ENCODE peak calls at places on chromosomes 11 and 22, in six cellular contexts. Z is WTC11, O is A549, B is K562, G is H1, X is HepG2. S is an unnamed sample.

GRCh38 chr11:45290586-45290985 is 4.4 kb upstream of the SYT13 start:
- DNase-seq in Z (no peak), O (no peak), B (no peak), G (no peak), X (no peak), S (no peak)

GRCh38 chr11:72607101-72607468 is 67.1 kb downstream of the PDE2A start:
- DNase-seq in Z (no peak), O (no peak), B (no peak), G (no peak), X (no peak), S (no peak)

GRCh38 chr11:115368616-115369015 is 135.6 kb downstream of the CADM1 start:
- DNase-seq in Z (no peak), O (no peak), B (no peak), G (no peak), X (no peak), S (no peak)

GRCh38 chr22:29977107-29977506 is 94.1 kb downstream of the MTMR3 start:
- DNase-seq in Z (no peak), O (no peak), B (no peak), G (no peak), X (no peak), S (no peak)

GRCh38 chr22:39984750-39985149 is 10.0 kb upstream of the FAM83F start:
- DNase-seq in Z (no peak), O (no peak), B (no peak), G (no peak), X (no peak), S (no peak)

GRCh38 chr22:17829691-17830040 is 55.4 kb upstream of the BID start:
- DNase-seq in Z (no peak), O (no peak), B (no peak), G (no peak), X (no peak), S (no peak)

GRCh38 chr22:50674606-50675552 is 2.3 kb downstream of the SHANK3 start:
- DNase-seq in Z (peak), O (peak), B (peak), G (peak), X (peak), S (no peak)

GRCh38 chr11:107202189-107202588 is 183.9 kb upstream of the GUCY1A2 start:
- DNase-seq in Z (no peak), O (no peak), B (no peak), G (no peak), X (peak), S (no peak)

GRCh38 chr22:23061471-23062280 is 8.6 kb upstream of the GNAZ start:
- DNase-seq in Z (peak), O (no peak), B (no peak), G (no peak), X (no peak), S (no peak)

GRCh38 chr22:30636226-30637077 is 871 bp downstream of the SLC35E4 start:
- DNase-seq in Z (peak), O (peak), B (no peak), G (no peak), X (no peak), S (peak)

GRCh38 chr22:40410731-40411505 is 40.5 kb downstream of the SGSM3 start:
- DNase-seq in Z (no peak), O (no peak), B (no peak), G (no peak), X (no peak), S (no peak)

GRCh38 chr11:1342946-1343345 is 33.5 kb upstream of the TOLLIP start:
- DNase-seq in Z (no peak), O (no peak), B (no peak), G (no peak), X (no peak), S (no peak)

GRCh38 chr11:111938687-111939160 is 1.6 kb downstream of the DIXDC1 start:
- DNase-seq in Z (peak), O (no peak), B (peak), G (no peak), X (peak), S (peak)

GRCh38 chr11:47375546-47376085 is 2.7 kb downstream of the SPI1 start:
- DNase-seq in Z (no peak), O (no peak), B (no peak), G (no peak), X (no peak), S (no peak)
- TF ChIP-seq JUN in Z (no peak), O (no peak), B (no peak), G (no peak), X (no peak), S (no peak)

GRCh38 chr11:92892769-92893168 is 76.7 kb upstream of the MTNR1B start:
- DNase-seq in Z (no peak), O (no peak), B (no peak), G (no peak), X (no peak), S (no peak)
- TF ChIP-seq JUN in Z (no peak), O (no peak), B (no peak), G (no peak), X (no peak), S (no peak)

DNA sequence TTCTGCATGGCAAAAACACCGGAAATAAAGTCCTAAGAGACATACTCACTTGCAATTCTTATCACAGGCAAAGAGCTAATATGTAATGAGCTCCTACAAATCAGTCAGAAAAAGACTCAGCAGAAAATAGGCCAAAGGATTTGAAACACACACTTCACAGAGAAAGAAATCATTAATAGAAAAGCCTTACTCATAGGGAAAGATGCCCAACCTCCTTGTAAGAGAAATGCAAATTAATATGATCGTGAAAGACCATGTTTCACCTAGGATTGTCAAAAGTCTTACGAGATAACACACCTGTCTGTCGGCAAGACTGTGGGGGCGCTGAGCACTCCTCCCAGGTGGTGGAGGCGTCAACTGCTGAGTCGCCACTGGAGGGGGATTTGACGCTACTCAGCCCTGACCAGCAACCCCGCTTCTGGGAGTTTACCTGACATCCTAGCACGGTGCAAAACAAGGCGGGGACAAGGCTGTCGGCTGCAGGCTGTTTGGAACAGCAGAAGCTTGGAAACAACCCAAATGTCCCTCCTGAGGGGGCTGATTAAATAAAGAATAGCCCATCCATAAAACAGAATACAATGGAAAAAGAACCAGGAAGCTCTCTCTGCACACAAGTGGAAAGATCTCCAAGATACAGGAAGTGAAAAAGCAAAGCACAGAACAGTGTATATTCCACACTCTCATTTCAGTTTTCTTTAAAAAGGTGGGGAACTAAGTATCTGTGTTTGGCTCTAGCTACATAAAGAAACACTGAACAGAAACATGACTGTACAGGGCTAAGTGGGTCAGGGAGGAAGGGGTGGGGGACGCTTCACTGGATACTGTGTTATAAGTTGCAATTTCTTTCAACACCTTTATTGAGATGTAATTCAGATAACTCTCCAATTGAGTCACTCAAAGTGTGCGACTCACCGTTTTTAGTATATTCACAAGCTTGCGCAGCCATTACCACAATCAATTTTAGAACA is 11.5 kb downstream of the CSNK1E start:
- DNase-seq in Z (peak), O (no peak), B (peak), G (no peak), X (no peak), S (peak)
- TF ChIP-seq JUN in Z (no peak), O (no peak), B (no peak), G (no peak), X (no peak), S (no peak)

DNA sequence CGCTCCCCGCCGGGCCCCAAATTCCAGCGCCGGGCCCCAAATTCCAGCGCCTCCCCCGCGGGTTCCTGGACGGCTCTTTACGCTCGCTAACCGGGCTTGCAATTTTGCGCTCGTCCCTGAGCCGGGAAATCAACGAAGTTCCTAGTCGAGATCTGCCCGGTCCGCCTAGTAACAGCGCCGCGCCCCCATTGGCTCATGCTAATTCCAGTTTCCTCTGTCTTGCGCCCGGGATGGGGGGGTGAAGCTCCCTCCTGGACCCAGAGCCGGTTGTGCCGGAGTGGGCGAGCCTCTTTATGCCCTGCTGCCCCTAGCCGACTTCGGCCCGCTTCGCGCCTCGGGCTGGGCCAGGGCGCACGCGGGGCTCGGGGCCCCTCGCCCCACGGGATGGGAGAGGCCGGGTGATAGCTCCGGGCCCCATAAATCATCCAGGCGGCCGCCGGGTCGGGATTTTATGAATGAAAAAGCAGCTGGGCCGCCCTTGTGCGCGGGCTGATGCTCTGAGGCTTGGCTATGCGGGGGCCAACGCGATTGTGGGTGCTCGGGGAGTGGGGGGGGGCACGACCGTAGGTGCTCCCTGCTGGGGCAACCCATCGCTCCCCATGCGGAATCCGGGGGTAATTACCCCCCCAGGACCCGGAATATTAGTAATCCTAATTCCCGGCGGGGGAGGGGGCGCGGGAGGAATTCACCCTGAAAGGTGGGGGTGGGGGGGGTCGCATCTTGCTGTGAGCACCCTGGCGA is 1.8 kb upstream of the CCND1 start:
- DNase-seq in Z (peak), O (peak), B (peak), G (peak), X (peak), S (peak)
- TF ChIP-seq JUN in Z (no peak), O (peak), B (no peak), G (no peak), X (no peak), S (no peak)

DNA sequence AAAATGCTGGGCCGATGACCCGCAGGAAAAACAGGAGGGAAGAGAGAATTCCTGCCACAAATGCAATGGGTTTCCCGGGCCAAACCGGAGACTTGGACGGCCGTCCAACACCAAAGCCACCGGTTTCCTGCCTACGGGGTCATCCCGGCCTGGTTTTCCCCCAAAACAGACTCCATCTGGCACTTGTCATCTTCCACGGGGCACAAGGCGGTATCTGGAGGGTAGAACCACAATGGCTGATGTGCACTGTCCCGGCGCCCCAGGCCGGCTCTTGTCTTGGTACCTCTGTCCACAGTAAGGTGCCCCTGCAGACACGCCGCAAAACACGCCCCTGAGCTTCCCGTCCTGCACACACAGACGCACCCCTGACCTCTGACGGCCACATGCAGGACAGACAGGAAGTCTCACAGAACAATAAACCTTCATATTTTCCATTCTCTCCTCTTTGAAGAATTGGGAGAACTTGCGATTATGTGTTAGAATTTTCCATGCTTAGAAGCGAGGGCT is 20.1 kb downstream of the CELSR1 start:
- DNase-seq in Z (no peak), O (no peak), B (no peak), G (no peak), X (no peak), S (peak)
- TF ChIP-seq JUN in Z (no peak), O (no peak), B (no peak), G (no peak), X (no peak), S (peak)

GRCh38 chr11:6238902-6239301 is at the start of gene CNGA4:
- DNase-seq in Z (no peak), O (no peak), B (no peak), G (no peak), X (no peak), S (no peak)
- TF ChIP-seq JUN in Z (no peak), O (no peak), B (no peak), G (no peak), X (no peak), S (no peak)

GRCh38 chr22:35397095-35397904 is 2.6 kb upstream of the MCM5 start:
- DNase-seq in Z (no peak), O (peak), B (no peak), G (no peak), X (peak), S (peak)
- TF ChIP-seq JUN in Z (no peak), O (peak), B (no peak), G (no peak), X (no peak), S (no peak)

DNA sequence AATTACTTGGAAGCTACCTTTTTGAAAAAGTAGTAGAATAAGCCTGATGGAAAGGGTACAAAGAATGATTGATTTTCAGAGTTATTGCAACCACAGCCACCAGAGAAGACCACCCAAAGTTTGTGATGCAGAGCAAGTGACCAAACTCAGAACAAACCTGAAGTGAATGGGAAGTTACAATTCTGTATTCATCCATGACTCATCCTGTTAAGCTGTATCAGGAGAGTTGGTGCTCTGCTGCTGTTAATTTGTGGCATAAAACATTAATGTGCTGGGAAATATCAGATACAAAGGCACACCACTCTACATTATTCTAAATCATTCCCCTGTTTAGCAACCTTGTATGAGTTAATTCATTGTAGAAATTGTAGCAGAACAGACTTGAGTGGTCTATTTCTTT is 19.6 kb upstream of the PDGFD start:
- DNase-seq in Z (no peak), O (no peak), B (no peak), G (no peak), X (no peak), S (no peak)
- TF ChIP-seq JUN in Z (no peak), O (no peak), B (no peak), G (no peak), X (no peak), S (no peak)

GRCh38 chr22:48139776-48140175 is 1377.3 kb downstream of the TBC1D22A start:
- DNase-seq in Z (no peak), O (no peak), B (no peak), G (no peak), X (no peak), S (no peak)

GRCh38 chr22:48138855-48139254 is 1376.4 kb downstream of the TBC1D22A start:
- DNase-seq in Z (no peak), O (peak), B (no peak), G (no peak), X (no peak), S (no peak)

GRCh38 chr22:48140261-48140660 is 1377.8 kb downstream of the TBC1D22A start:
- DNase-seq in Z (no peak), O (no peak), B (no peak), G (no peak), X (no peak), S (no peak)

GRCh38 chr22:48137640-48138039 is 1375.2 kb downstream of the TBC1D22A start:
- DNase-seq in Z (no peak), O (peak), B (no peak), G (no peak), X (no peak), S (no peak)

GRCh38 chr22:48138427-48138826 is 1376.0 kb downstream of the TBC1D22A start:
- DNase-seq in Z (no peak), O (peak), B (no peak), G (no peak), X (no peak), S (no peak)
- TF ChIP-seq JUN in Z (no peak), O (no peak), B (no peak), G (no peak), X (no peak), S (no peak)